ENCODE peak calls at places on chromosomes 12 and 14, in eight cellular contexts. J is AG04449, G is fibroblast of mammary gland, R is fibroblast of pulmonary artery, W is IMR-90, M is cardiac muscle cell, O is astrocyte of the cerebellum, C is cardiac fibroblast. F is an unnamed sample.

GRCh38 chr12:118525216-118525615 is 148.9 kb downstream of the SUDS3 start:
- DNase-seq in J (no peak), G (no peak), R (no peak), W (no peak), M (no peak), O (no peak), C (no peak), F (no peak)

GRCh38 chr14:101110729-101111619 is 207.5 kb upstream of the RTL1 start:
- DNase-seq in J (no peak), G (no peak), R (no peak), W (no peak), M (no peak), O (no peak), C (no peak), F (no peak)

GRCh38 chr12:3732901-3733300 is 20.0 kb downstream of the CRACR2A start:
- DNase-seq in J (no peak), G (no peak), R (no peak), W (no peak), M (no peak), O (no peak), C (no peak), F (no peak)

GRCh38 chr14:100085451-100085850 is 20.2 kb downstream of the EVL start:
- DNase-seq in J (no peak), G (no peak), R (no peak), W (no peak), M (no peak), O (no peak), C (no peak), F (no peak)

GRCh38 chr12:106299193-106299794 is 3.2 kb upstream of the TCP11L2 start:
- DNase-seq in J (no peak), G (no peak), R (no peak), W (peak; percentile 30), M (no peak), O (no peak), C (peak; percentile 29), F (peak; percentile 42)

GRCh38 chr12:122064780-122065588 is 13.6 kb upstream of the MLXIP start:
- DNase-seq in J (no peak), G (peak; percentile 94), R (peak; percentile 86), W (peak; percentile 86), M (peak; percentile 74), O (no peak), C (peak; percentile 96), F (peak; percentile 97)

GRCh38 chr12:44875954-44876553 is at the start of gene NELL2:
- DNase-seq in J (no peak), G (peak; percentile 10), R (peak; percentile 10), W (no peak), M (peak; percentile 56), O (no peak), C (peak; percentile 16), F (no peak)

GRCh38 chr14:77011226-77011762 is 17.2 kb downstream of the IRF2BPL start:
- DNase-seq in J (no peak), G (no peak), R (no peak), W (no peak), M (no peak), O (no peak), C (no peak), F (no peak)

GRCh38 chr12:93484315-93484981 is 17.1 kb downstream of the MRPL42 start:
- DNase-seq in J (no peak), G (peak; percentile 40), R (peak; percentile 21), W (peak; percentile 33), M (no peak), O (no peak), C (peak; percentile 59), F (peak; percentile 71)

GRCh38 chr12:93482721-93483120 is 15.4 kb downstream of the MRPL42 start:
- DNase-seq in J (no peak), G (no peak), R (no peak), W (no peak), M (no peak), O (no peak), C (no peak), F (no peak)

GRCh38 chr12:93483151-93483807 is 16.0 kb downstream of the MRPL42 start:
- DNase-seq in J (no peak), G (no peak), R (no peak), W (peak; percentile 19), M (no peak), O (no peak), C (no peak), F (no peak)
- H3K4me3 ChIP-seq in J (no peak overlapping the region), G (no peak overlapping the region), R (no peak overlapping the region), W (no peak overlapping the region), M (no peak overlapping the region), O (no peak overlapping the region), C (no peak overlapping the region), F (no peak overlapping the region)

GRCh38 chr12:78473561-78473960 is 391.0 kb upstream of the SYT1 start:
- DNase-seq in J (no peak), G (no peak), R (no peak), W (no peak), M (no peak), O (no peak), C (no peak), F (no peak)

GRCh38 chr12:78473136-78473535 is 391.4 kb upstream of the SYT1 start:
- DNase-seq in J (no peak), G (peak; percentile 66), R (peak; percentile 66), W (peak; percentile 56), M (no peak), O (peak; percentile 23), C (peak; percentile 61), F (no peak)

DNA sequence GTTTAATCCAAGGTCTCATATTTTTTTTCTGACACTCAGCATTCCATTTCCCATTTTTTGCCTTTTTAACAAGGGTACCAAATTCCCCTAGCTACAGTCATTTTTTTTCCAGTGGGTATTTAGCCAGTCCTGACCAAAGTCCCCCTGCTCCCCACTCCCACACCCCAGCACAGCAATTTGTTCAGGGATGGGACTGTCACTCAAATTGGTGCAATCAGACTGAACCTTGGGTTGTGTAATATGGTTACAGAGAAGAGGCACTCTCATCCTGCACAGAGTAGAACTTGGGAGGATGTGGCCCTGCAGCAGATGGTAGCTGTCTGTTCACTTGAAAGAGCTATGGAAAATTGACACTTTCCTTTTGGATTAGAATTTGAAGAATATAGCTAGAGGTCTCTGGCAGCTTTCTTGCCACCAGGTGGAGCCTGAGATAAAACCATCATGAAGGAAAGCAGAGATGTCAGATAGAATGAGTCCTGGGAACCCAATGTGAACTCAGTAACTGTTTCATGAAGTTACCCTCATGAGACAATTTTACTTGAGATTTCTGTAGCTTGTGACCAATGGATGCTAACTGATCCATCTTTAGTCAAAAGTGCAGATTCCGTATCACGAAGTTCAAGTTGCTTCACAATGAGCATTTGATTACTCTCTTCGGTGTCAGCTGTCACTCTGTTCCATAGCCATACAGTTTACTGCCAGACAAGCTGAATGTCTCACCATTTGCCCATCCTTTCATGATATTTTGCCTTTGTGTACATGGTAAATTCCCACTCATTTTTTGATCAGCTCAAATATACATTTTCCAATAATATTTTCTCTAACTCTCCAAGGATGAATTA is 394.0 kb upstream of the SYT1 start:
- DNase-seq in J (peak; percentile 9), G (peak; percentile 60), R (peak; percentile 66), W (peak; percentile 60), M (peak; percentile 23), O (peak; percentile 58), C (peak; percentile 68), F (peak; percentile 46)
- TF ChIP-seq CTCF in J (peak; percentile 55), G (peak; percentile 76), R (peak; percentile 66), W (peak; percentile 70), M (peak; percentile 43), O (peak; percentile 83), C (peak; percentile 68), F (peak; percentile 50)

GRCh38 chr12:124495194-124495983 is 72.0 kb downstream of the NCOR2 start:
- DNase-seq in J (no peak), G (no peak), R (no peak), W (no peak), M (no peak), O (no peak), C (no peak), F (no peak)

GRCh38 chr12:124497658-124498057 is 69.8 kb downstream of the NCOR2 start:
- DNase-seq in J (no peak), G (peak; percentile 96), R (peak; percentile 87), W (peak; percentile 96), M (peak; percentile 26), O (no peak), C (peak; percentile 96), F (peak; percentile 92)

GRCh38 chr12:124496584-124496983 is 70.8 kb downstream of the NCOR2 start:
- DNase-seq in J (no peak), G (peak; percentile 34), R (no peak), W (peak; percentile 28), M (no peak), O (no peak), C (peak; percentile 48), F (no peak)

GRCh38 chr12:124498178-124498869 is 69.1 kb downstream of the NCOR2 start:
- DNase-seq in J (no peak), G (peak; percentile 78), R (peak; percentile 88), W (peak; percentile 88), M (no peak), O (peak; percentile 83), C (peak; percentile 73), F (peak; percentile 94)

DNA sequence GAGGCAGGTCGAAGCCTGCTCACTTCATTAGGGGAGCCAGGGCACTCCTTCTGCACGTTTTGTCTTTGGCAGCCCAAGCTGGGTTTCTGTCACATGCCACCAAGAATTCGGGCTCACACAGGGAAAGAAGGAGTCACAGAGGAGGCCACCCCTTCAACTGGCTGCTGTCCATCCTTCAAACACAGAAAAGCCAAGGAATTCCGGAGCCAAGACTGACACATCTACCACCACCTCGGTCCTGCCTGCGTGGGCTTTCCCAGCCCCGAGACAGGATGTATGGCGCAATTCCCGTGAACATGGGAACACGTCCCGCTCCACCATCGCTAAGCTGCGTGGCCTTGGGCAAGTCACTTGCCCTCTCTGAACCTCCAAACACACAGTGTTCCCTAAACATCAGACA is 70.4 kb downstream of the NCOR2 start:
- DNase-seq in J (no peak), G (peak; percentile 87), R (peak; percentile 85), W (peak; percentile 88), M (no peak), O (no peak), C (peak; percentile 82), F (peak; percentile 84)
- H3K4me3 ChIP-seq in J (no peak overlapping the region), G (no peak overlapping the region), R (no peak overlapping the region), W (no peak overlapping the region), M (no peak overlapping the region), O (no peak overlapping the region), C (no peak overlapping the region), F (no peak overlapping the region)

GRCh38 chr14:71328183-71328582 is 420.9 kb downstream of the PCNX1 start:
- DNase-seq in J (no peak), G (no peak), R (no peak), W (no peak), M (no peak), O (no peak), C (no peak), F (no peak)

GRCh38 chr14:71324767-71325272 is 417.6 kb downstream of the PCNX1 start:
- DNase-seq in J (no peak), G (peak; percentile 32), R (peak; percentile 72), W (peak; percentile 38), M (peak; percentile 20), O (no peak), C (peak; percentile 59), F (peak; percentile 55)

GRCh38 chr14:71328954-71329353 is 421.7 kb downstream of the PCNX1 start:
- DNase-seq in J (no peak), G (no peak), R (no peak), W (no peak), M (no peak), O (no peak), C (no peak), F (no peak)

GRCh38 chr14:71331393-71331792 is 424.1 kb downstream of the PCNX1 start:
- DNase-seq in J (no peak), G (peak; percentile 19), R (no peak), W (no peak), M (no peak), O (no peak), C (no peak), F (no peak)

DNA sequence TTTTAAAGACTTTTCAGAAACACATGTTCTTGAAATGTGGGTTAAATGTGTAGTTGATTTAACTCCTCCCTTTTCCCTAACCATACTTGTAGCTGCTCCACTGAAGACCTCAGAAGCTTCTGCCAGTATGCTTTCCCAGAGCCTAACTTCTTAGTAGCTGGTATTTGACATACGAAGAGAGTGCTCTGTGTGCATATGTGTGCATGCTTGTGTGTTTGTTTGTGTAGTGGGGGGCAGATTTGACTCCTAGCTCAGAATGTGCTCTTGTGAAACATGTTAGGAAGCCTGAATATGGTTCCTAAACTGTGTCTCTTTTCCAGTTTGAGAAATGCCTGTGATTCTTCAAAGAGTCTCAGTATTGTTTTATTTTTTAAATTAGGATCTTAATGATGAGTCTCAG is 420.4 kb downstream of the PCNX1 start:
- DNase-seq in J (no peak), G (no peak), R (no peak), W (peak; percentile 37), M (no peak), O (no peak), C (peak; percentile 32), F (no peak)
- TF ChIP-seq CTCF in J (no peak), G (no peak), R (no peak), W (no peak), M (no peak), O (no peak), C (no peak), F (no peak)